ENCODE peak calls at places on chromosomes 12 and 14, in five cellular contexts. One of them, this sample, is unnamed.
A peak's percentile ranks its signal among the peaks of the same experiment; 100 is the strongest.

GRCh38 chr12:15636060-15636890 is 152.9 kb downstream of the EPS8 start:
- DNase-seq in activated CD4-positive, alpha-beta T cell treated with anti-CD3 and anti-CD28 coated beads for 24 hours: no peak
- DNase-seq in activated naive CD4-positive, alpha-beta T cell treated with anti-CD3 and anti-CD28 coated beads, Interleukin-2, amount 10 ng/mL, durations not matched to agents 7 days and 5 days: no peak
- DNase-seq in hepatic stellate cell: no peak
- DNase-seq in pancreas: no peak
- DNase-seq in this sample: no peak

GRCh38 chr14:72305555-72305954 is 373.3 kb downstream of the RGS6 start:
- DNase-seq in activated CD4-positive, alpha-beta T cell treated with anti-CD3 and anti-CD28 coated beads for 24 hours: no peak
- DNase-seq in pancreas: no peak
- DNase-seq in hepatic stellate cell: no peak
- DNase-seq in activated naive CD4-positive, alpha-beta T cell treated with anti-CD3 and anti-CD28 coated beads, Interleukin-2, amount 10 ng/mL, durations not matched to agents 7 days and 5 days: no peak
- DNase-seq in this sample: no peak

GRCh38 chr12:78674311-78675085 is 190.1 kb upstream of the SYT1 start:
- DNase-seq in activated CD4-positive, alpha-beta T cell treated with anti-CD3 and anti-CD28 coated beads for 24 hours: no peak
- DNase-seq in hepatic stellate cell: no peak
- DNase-seq in activated naive CD4-positive, alpha-beta T cell treated with anti-CD3 and anti-CD28 coated beads, Interleukin-2, amount 10 ng/mL, durations not matched to agents 7 days and 5 days: no peak
- DNase-seq in pancreas: no peak
- DNase-seq in this sample: no peak

GRCh38 chr12:24780969-24781368 is 167.9 kb downstream of the BCAT1 start:
- DNase-seq in pancreas: no peak
- DNase-seq in activated naive CD4-positive, alpha-beta T cell treated with anti-CD3 and anti-CD28 coated beads, Interleukin-2, amount 10 ng/mL, durations not matched to agents 7 days and 5 days: no peak
- DNase-seq in activated CD4-positive, alpha-beta T cell treated with anti-CD3 and anti-CD28 coated beads for 24 hours: no peak
- DNase-seq in hepatic stellate cell: no peak
- DNase-seq in this sample: no peak

GRCh38 chr14:63186453-63186852 is 17.8 kb upstream of the RHOJ start:
- DNase-seq in activated naive CD4-positive, alpha-beta T cell treated with anti-CD3 and anti-CD28 coated beads, Interleukin-2, amount 10 ng/mL, durations not matched to agents 7 days and 5 days: no peak
- DNase-seq in hepatic stellate cell: peak; percentile 27
- DNase-seq in activated CD4-positive, alpha-beta T cell treated with anti-CD3 and anti-CD28 coated beads for 24 hours: no peak
- DNase-seq in pancreas: no peak
- DNase-seq in this sample: no peak

GRCh38 chr14:99521176-99522024 is 40.2 kb downstream of the CCNK start:
- DNase-seq in activated naive CD4-positive, alpha-beta T cell treated with anti-CD3 and anti-CD28 coated beads, Interleukin-2, amount 10 ng/mL, durations not matched to agents 7 days and 5 days: no peak
- DNase-seq in hepatic stellate cell: no peak
- DNase-seq in pancreas: peak; percentile 49
- DNase-seq in activated CD4-positive, alpha-beta T cell treated with anti-CD3 and anti-CD28 coated beads for 24 hours: no peak
- DNase-seq in this sample: no peak

GRCh38 chr14:97106166-97106565 is 309.0 kb downstream of the VRK1 start:
- DNase-seq in pancreas: no peak
- DNase-seq in activated CD4-positive, alpha-beta T cell treated with anti-CD3 and anti-CD28 coated beads for 24 hours: no peak
- DNase-seq in hepatic stellate cell: no peak
- DNase-seq in activated naive CD4-positive, alpha-beta T cell treated with anti-CD3 and anti-CD28 coated beads, Interleukin-2, amount 10 ng/mL, durations not matched to agents 7 days and 5 days: no peak
- DNase-seq in this sample: no peak

GRCh38 chr12:119208626-119209061 is 29.9 kb downstream of the HSPB8 start:
- DNase-seq in activated naive CD4-positive, alpha-beta T cell treated with anti-CD3 and anti-CD28 coated beads, Interleukin-2, amount 10 ng/mL, durations not matched to agents 7 days and 5 days: no peak
- DNase-seq in activated CD4-positive, alpha-beta T cell treated with anti-CD3 and anti-CD28 coated beads for 24 hours: no peak
- DNase-seq in pancreas: no peak
- DNase-seq in hepatic stellate cell: peak; percentile 21
- DNase-seq in this sample: no peak

GRCh38 chr12:65532744-65533143 is 254.3 kb downstream of the MSRB3 start:
- DNase-seq in activated naive CD4-positive, alpha-beta T cell treated with anti-CD3 and anti-CD28 coated beads, Interleukin-2, amount 10 ng/mL, durations not matched to agents 7 days and 5 days: no peak
- DNase-seq in hepatic stellate cell: peak; percentile 26
- DNase-seq in pancreas: no peak
- DNase-seq in activated CD4-positive, alpha-beta T cell treated with anti-CD3 and anti-CD28 coated beads for 24 hours: no peak
- DNase-seq in this sample: no peak

GRCh38 chr12:65603428-65604351 is 220.6 kb upstream of the HMGA2 start:
- DNase-seq in hepatic stellate cell: peak; percentile 31
- DNase-seq in pancreas: no peak
- DNase-seq in activated CD4-positive, alpha-beta T cell treated with anti-CD3 and anti-CD28 coated beads for 24 hours: no peak
- DNase-seq in activated naive CD4-positive, alpha-beta T cell treated with anti-CD3 and anti-CD28 coated beads, Interleukin-2, amount 10 ng/mL, durations not matched to agents 7 days and 5 days: no peak
- DNase-seq in this sample: no peak

GRCh38 chr12:1972260-1972659 is 32.0 kb downstream of the DCP1B start:
- DNase-seq in activated naive CD4-positive, alpha-beta T cell treated with anti-CD3 and anti-CD28 coated beads, Interleukin-2, amount 10 ng/mL, durations not matched to agents 7 days and 5 days: no peak
- DNase-seq in pancreas: no peak
- DNase-seq in hepatic stellate cell: peak; percentile 12
- DNase-seq in activated CD4-positive, alpha-beta T cell treated with anti-CD3 and anti-CD28 coated beads for 24 hours: no peak
- DNase-seq in this sample: no peak

GRCh38 chr12:65662590-65662989 is 161.7 kb upstream of the HMGA2 start:
- DNase-seq in activated CD4-positive, alpha-beta T cell treated with anti-CD3 and anti-CD28 coated beads for 24 hours: no peak
- DNase-seq in hepatic stellate cell: no peak
- DNase-seq in pancreas: no peak
- DNase-seq in activated naive CD4-positive, alpha-beta T cell treated with anti-CD3 and anti-CD28 coated beads, Interleukin-2, amount 10 ng/mL, durations not matched to agents 7 days and 5 days: no peak
- DNase-seq in this sample: no peak

GRCh38 chr12:2319747-2320146 is 267.0 kb downstream of the CACNA1C start:
- DNase-seq in hepatic stellate cell: peak; percentile 80
- DNase-seq in pancreas: no peak
- DNase-seq in activated naive CD4-positive, alpha-beta T cell treated with anti-CD3 and anti-CD28 coated beads, Interleukin-2, amount 10 ng/mL, durations not matched to agents 7 days and 5 days: no peak
- DNase-seq in activated CD4-positive, alpha-beta T cell treated with anti-CD3 and anti-CD28 coated beads for 24 hours: no peak
- DNase-seq in this sample: no peak

GRCh38 chr12:106247731-106248176 is at the start of gene CKAP4:
- DNase-seq in hepatic stellate cell: peak; percentile 85
- DNase-seq in activated naive CD4-positive, alpha-beta T cell treated with anti-CD3 and anti-CD28 coated beads, Interleukin-2, amount 10 ng/mL, durations not matched to agents 7 days and 5 days: peak; percentile 62
- DNase-seq in pancreas: peak; percentile 93
- DNase-seq in activated CD4-positive, alpha-beta T cell treated with anti-CD3 and anti-CD28 coated beads for 24 hours: peak; percentile 30
- DNase-seq in this sample: peak; percentile 51

GRCh38 chr12:89593233-89593632 is 67.4 kb upstream of the POC1B start:
- DNase-seq in pancreas: no peak
- DNase-seq in hepatic stellate cell: no peak
- DNase-seq in activated CD4-positive, alpha-beta T cell treated with anti-CD3 and anti-CD28 coated beads for 24 hours: no peak
- DNase-seq in activated naive CD4-positive, alpha-beta T cell treated with anti-CD3 and anti-CD28 coated beads, Interleukin-2, amount 10 ng/mL, durations not matched to agents 7 days and 5 days: no peak
- DNase-seq in this sample: no peak

GRCh38 chr12:125403145-125403789 is 338.0 kb downstream of the AACS start:
- DNase-seq in activated CD4-positive, alpha-beta T cell treated with anti-CD3 and anti-CD28 coated beads for 24 hours: no peak
- DNase-seq in hepatic stellate cell: no peak
- DNase-seq in activated naive CD4-positive, alpha-beta T cell treated with anti-CD3 and anti-CD28 coated beads, Interleukin-2, amount 10 ng/mL, durations not matched to agents 7 days and 5 days: no peak
- DNase-seq in pancreas: no peak
- DNase-seq in this sample: no peak

GRCh38 chr14:53979747-53980642 is 23.4 kb upstream of the BMP4 start:
- DNase-seq in hepatic stellate cell: peak; percentile 59
- DNase-seq in activated CD4-positive, alpha-beta T cell treated with anti-CD3 and anti-CD28 coated beads for 24 hours: no peak
- DNase-seq in activated naive CD4-positive, alpha-beta T cell treated with anti-CD3 and anti-CD28 coated beads, Interleukin-2, amount 10 ng/mL, durations not matched to agents 7 days and 5 days: no peak
- DNase-seq in pancreas: no peak
- DNase-seq in this sample: no peak

GRCh38 chr12:47216150-47216677 is 136.5 kb upstream of the AMIGO2 start:
- DNase-seq in pancreas: no peak
- DNase-seq in activated CD4-positive, alpha-beta T cell treated with anti-CD3 and anti-CD28 coated beads for 24 hours: no peak
- DNase-seq in hepatic stellate cell: no peak
- DNase-seq in activated naive CD4-positive, alpha-beta T cell treated with anti-CD3 and anti-CD28 coated beads, Interleukin-2, amount 10 ng/mL, durations not matched to agents 7 days and 5 days: peak; percentile 88
- DNase-seq in this sample: peak; percentile 69

GRCh38 chr14:61153436-61153835 is 127.7 kb downstream of the TMEM30B start:
- DNase-seq in activated CD4-positive, alpha-beta T cell treated with anti-CD3 and anti-CD28 coated beads for 24 hours: no peak
- DNase-seq in activated naive CD4-positive, alpha-beta T cell treated with anti-CD3 and anti-CD28 coated beads, Interleukin-2, amount 10 ng/mL, durations not matched to agents 7 days and 5 days: no peak
- DNase-seq in pancreas: no peak
- DNase-seq in hepatic stellate cell: no peak
- DNase-seq in this sample: no peak

GRCh38 chr12:24724765-24725307 is 224.1 kb downstream of the BCAT1 start:
- DNase-seq in hepatic stellate cell: no peak
- DNase-seq in activated CD4-positive, alpha-beta T cell treated with anti-CD3 and anti-CD28 coated beads for 24 hours: no peak
- DNase-seq in pancreas: no peak
- DNase-seq in activated naive CD4-positive, alpha-beta T cell treated with anti-CD3 and anti-CD28 coated beads, Interleukin-2, amount 10 ng/mL, durations not matched to agents 7 days and 5 days: no peak
- DNase-seq in this sample: no peak

GRCh38 chr12:113875681-113876080 is 90.4 kb downstream of the RBM19 start:
- DNase-seq in activated CD4-positive, alpha-beta T cell treated with anti-CD3 and anti-CD28 coated beads for 24 hours: no peak
- DNase-seq in hepatic stellate cell: no peak
- DNase-seq in pancreas: no peak
- DNase-seq in activated naive CD4-positive, alpha-beta T cell treated with anti-CD3 and anti-CD28 coated beads, Interleukin-2, amount 10 ng/mL, durations not matched to agents 7 days and 5 days: no peak
- DNase-seq in this sample: no peak

GRCh38 chr12:112537710-112538396 is 119.1 kb downstream of the PTPN11 start:
- DNase-seq in activated CD4-positive, alpha-beta T cell treated with anti-CD3 and anti-CD28 coated beads for 24 hours: no peak
- DNase-seq in hepatic stellate cell: peak; percentile 53
- DNase-seq in activated naive CD4-positive, alpha-beta T cell treated with anti-CD3 and anti-CD28 coated beads, Interleukin-2, amount 10 ng/mL, durations not matched to agents 7 days and 5 days: no peak
- DNase-seq in pancreas: no peak
- DNase-seq in this sample: no peak

GRCh38 chr12:124032265-124032886 is 59.4 kb downstream of the ZNF664 start:
- DNase-seq in activated CD4-positive, alpha-beta T cell treated with anti-CD3 and anti-CD28 coated beads for 24 hours: no peak
- DNase-seq in pancreas: no peak
- DNase-seq in hepatic stellate cell: peak; percentile 91
- DNase-seq in activated naive CD4-positive, alpha-beta T cell treated with anti-CD3 and anti-CD28 coated beads, Interleukin-2, amount 10 ng/mL, durations not matched to agents 7 days and 5 days: peak; percentile 36
- DNase-seq in this sample: peak; percentile 8

This sample was measured in effector memory CD8-positive, alpha-beta T cell.